ENCODE peak calls at places on chromosomes 13 and 19, in four cellular contexts. One of them, this sample, is unnamed.

GRCh38 chr19:11587302-11587972 is 9.8 kb upstream of the ZNF627 start:
- DNase-seq in body of pancreas: peak; percentile 78
- DNase-seq in aorta: peak; percentile 84
- DNase-seq in lower lobe of right lung: peak; percentile 79
- DNase-seq in this sample: peak; percentile 80

GRCh38 chr13:79387853-79388252 is 18.2 kb downstream of the RBM26 start:
- DNase-seq in body of pancreas: no peak
- DNase-seq in lower lobe of right lung: no peak
- DNase-seq in aorta: no peak
- DNase-seq in this sample: no peak

GRCh38 chr13:99007414-99007986 is 29.6 kb upstream of the DOCK9 start:
- DNase-seq in body of pancreas: no peak
- DNase-seq in lower lobe of right lung: no peak
- DNase-seq in aorta: no peak
- DNase-seq in this sample: no peak

GRCh38 chr13:74796126-74796643 is 662.0 kb upstream of the KLF12 start:
- DNase-seq in body of pancreas: no peak
- DNase-seq in lower lobe of right lung: no peak
- DNase-seq in aorta: no peak
- DNase-seq in this sample: no peak

GRCh38 chr19:10662384-10663251 is 8.5 kb downstream of the ILF3 start:
- DNase-seq in body of pancreas: no peak
- DNase-seq in aorta: no peak
- DNase-seq in lower lobe of right lung: no peak
- DNase-seq in this sample: no peak

GRCh38 chr19:9914315-9915207 is 21.8 kb downstream of the OLFM2 start:
- DNase-seq in lower lobe of right lung: peak; percentile 76
- DNase-seq in body of pancreas: peak; percentile 76
- DNase-seq in aorta: peak; percentile 86
- DNase-seq in this sample: peak; percentile 66

GRCh38 chr13:76667551-76667950 is 218.7 kb downstream of the KCTD12 start:
- DNase-seq in lower lobe of right lung: no peak
- DNase-seq in body of pancreas: no peak
- DNase-seq in aorta: no peak
- DNase-seq in this sample: peak; percentile 21

GRCh38 chr13:99086149-99086868 is 108.4 kb upstream of the DOCK9 start:
- DNase-seq in body of pancreas: peak; percentile 65
- DNase-seq in aorta: peak; percentile 68
- DNase-seq in lower lobe of right lung: peak; percentile 76
- DNase-seq in this sample: peak; percentile 53

GRCh38 chr13:36131931-36132297 is 732 bp upstream of the DCLK1 start:
- DNase-seq in body of pancreas: peak; percentile 18
- DNase-seq in aorta: peak; percentile 81
- DNase-seq in lower lobe of right lung: peak; percentile 74
- DNase-seq in this sample: peak; percentile 29

GRCh38 chr19:1469200-1469935 is 9.6 kb downstream of the C19orf25 start:
- DNase-seq in body of pancreas: no peak
- DNase-seq in aorta: no peak
- DNase-seq in lower lobe of right lung: peak; percentile 34
- DNase-seq in this sample: no peak
- H3K4me3 ChIP-seq in body of pancreas: no peak overlapping the region
- H3K4me3 ChIP-seq in aorta: no peak overlapping the region
- H3K4me3 ChIP-seq in lower lobe of right lung: peak overlapping the region; percentile 54
- H3K4me3 ChIP-seq in this sample: peak overlapping the region; percentile 27

DNA sequence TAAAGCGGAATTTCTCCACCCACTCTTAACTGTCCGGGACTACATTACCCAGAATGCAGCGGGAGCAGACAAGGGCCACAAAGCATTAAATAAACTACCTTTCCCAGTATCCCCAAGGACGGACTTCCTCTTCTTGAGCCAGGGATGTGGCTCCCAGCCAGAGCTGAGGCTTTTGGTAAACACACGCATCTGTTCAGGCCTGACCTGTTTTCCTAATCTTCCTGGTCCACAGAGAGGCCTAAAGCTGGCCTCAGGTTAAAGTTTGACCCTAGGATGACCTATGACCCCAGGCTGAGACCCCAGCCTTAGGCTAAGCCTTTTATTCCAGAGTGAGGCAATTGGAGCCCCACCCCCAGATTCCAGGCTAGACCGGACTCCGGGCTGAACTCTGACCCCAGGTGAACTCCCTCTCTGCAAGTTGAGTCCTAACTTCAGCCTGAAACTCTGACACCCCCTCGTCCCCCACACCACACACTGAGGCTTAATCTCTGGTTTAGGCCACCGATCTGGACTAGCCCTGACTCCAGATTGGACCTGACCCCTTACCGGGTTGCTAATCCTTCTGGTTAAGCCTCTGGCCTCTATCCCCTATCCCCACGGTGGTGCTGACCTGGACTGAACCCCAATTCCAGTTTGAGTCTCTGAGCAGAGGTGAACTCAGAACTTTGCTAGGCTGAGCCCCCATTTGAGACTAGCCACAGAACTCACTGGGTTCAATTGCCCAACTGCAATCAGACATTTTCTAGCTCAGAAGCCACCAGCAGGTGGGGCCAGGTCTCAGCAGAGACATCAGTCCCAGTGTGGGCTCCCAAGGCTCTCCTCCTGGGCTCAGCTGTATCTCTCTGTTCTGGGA is 719 bp upstream of the GPR108 start:
- DNase-seq in lower lobe of right lung: peak; percentile 96
- DNase-seq in body of pancreas: peak; percentile 100
- DNase-seq in aorta: peak; percentile 97
- DNase-seq in this sample: peak; percentile 98
- H3K4me3 ChIP-seq in lower lobe of right lung: peak overlapping the region; percentile 93
- H3K4me3 ChIP-seq in body of pancreas: no peak overlapping the region
- H3K4me3 ChIP-seq in aorta: no peak overlapping the region
- H3K4me3 ChIP-seq in this sample: no peak overlapping the region

GRCh38 chr19:35642312-35642711 is 767 bp downstream of the ETV2 start:
- DNase-seq in body of pancreas: no peak
- DNase-seq in aorta: no peak
- DNase-seq in lower lobe of right lung: no peak
- DNase-seq in this sample: no peak
- H3K4me3 ChIP-seq in body of pancreas: no peak overlapping the region
- H3K4me3 ChIP-seq in aorta: no peak overlapping the region
- H3K4me3 ChIP-seq in lower lobe of right lung: no peak overlapping the region
- H3K4me3 ChIP-seq in this sample: no peak overlapping the region

DNA sequence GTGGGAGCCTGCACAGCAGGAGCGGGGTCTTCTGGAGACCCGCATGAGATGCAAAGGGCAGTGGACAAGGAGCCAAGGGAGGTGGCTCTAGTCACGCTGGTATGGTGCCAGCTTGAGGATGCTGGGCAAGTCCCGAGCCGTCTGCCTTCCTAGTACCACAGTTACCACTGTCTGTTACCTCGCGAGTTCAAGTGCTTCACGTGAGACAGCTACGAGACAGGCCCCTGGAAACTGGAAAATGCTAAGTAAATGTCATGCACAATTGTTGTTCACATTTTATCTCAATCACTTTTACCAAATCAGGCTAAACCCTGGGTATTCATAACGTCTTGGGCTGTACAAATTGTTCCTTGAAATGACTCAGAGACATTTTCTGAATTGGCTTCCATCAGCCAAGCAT is 155.7 kb downstream of the TNFRSF19 start:
- DNase-seq in aorta: no peak
- DNase-seq in body of pancreas: no peak
- DNase-seq in lower lobe of right lung: no peak
- DNase-seq in this sample: no peak
- H3K4me3 ChIP-seq in aorta: no peak overlapping the region
- H3K4me3 ChIP-seq in body of pancreas: no peak overlapping the region
- H3K4me3 ChIP-seq in lower lobe of right lung: no peak overlapping the region
- H3K4me3 ChIP-seq in this sample: no peak overlapping the region

GRCh38 chr19:55166530-55167268 is at the start of gene DNAAF3:
- DNase-seq in body of pancreas: peak; percentile 98
- DNase-seq in lower lobe of right lung: peak; percentile 94
- DNase-seq in aorta: peak; percentile 94
- DNase-seq in this sample: peak; percentile 95
- H3K4me3 ChIP-seq in body of pancreas: no peak within 1 kb of the TSS
- H3K4me3 ChIP-seq in lower lobe of right lung: peak within 1 kb of the TSS; percentile 51
- H3K4me3 ChIP-seq in aorta: no peak within 1 kb of the TSS
- H3K4me3 ChIP-seq in this sample: peak within 1 kb of the TSS; percentile 43

GRCh38 chr19:44401787-44402115 is 343 bp upstream of the ZNF285 start:
- DNase-seq in lower lobe of right lung: no peak
- DNase-seq in aorta: no peak
- DNase-seq in body of pancreas: no peak
- DNase-seq in this sample: no peak
- H3K4me3 ChIP-seq in lower lobe of right lung: peak overlapping the region; percentile 62
- H3K4me3 ChIP-seq in aorta: no peak overlapping the region
- H3K4me3 ChIP-seq in body of pancreas: no peak overlapping the region
- H3K4me3 ChIP-seq in this sample: peak overlapping the region; percentile 53

GRCh38 chr19:39247701-39248664 is 673 bp downstream of the IFNL4 start:
- DNase-seq in aorta: no peak
- DNase-seq in lower lobe of right lung: no peak
- DNase-seq in body of pancreas: peak; percentile 24
- DNase-seq in this sample: no peak
- H3K4me3 ChIP-seq in aorta: no peak overlapping the region
- H3K4me3 ChIP-seq in lower lobe of right lung: peak overlapping the region; percentile 19
- H3K4me3 ChIP-seq in body of pancreas: no peak overlapping the region
- H3K4me3 ChIP-seq in this sample: no peak overlapping the region

GRCh38 chr13:110874508-110874960 is 40.3 kb downstream of the ANKRD10 start:
- DNase-seq in aorta: peak; percentile 93
- DNase-seq in lower lobe of right lung: peak; percentile 89
- DNase-seq in body of pancreas: peak; percentile 85
- DNase-seq in this sample: peak; percentile 94

GRCh38 chr13:110872034-110872767 is 42.7 kb downstream of the ANKRD10 start:
- DNase-seq in body of pancreas: no peak
- DNase-seq in lower lobe of right lung: no peak
- DNase-seq in aorta: no peak
- DNase-seq in this sample: no peak

GRCh38 chr13:110872768-110873638 is 41.9 kb downstream of the ANKRD10 start:
- DNase-seq in lower lobe of right lung: no peak
- DNase-seq in aorta: no peak
- DNase-seq in body of pancreas: no peak
- DNase-seq in this sample: no peak

GRCh38 chr13:110875243-110875642 is 39.6 kb downstream of the ANKRD10 start:
- DNase-seq in body of pancreas: no peak
- DNase-seq in lower lobe of right lung: no peak
- DNase-seq in aorta: no peak
- DNase-seq in this sample: no peak

DNA sequence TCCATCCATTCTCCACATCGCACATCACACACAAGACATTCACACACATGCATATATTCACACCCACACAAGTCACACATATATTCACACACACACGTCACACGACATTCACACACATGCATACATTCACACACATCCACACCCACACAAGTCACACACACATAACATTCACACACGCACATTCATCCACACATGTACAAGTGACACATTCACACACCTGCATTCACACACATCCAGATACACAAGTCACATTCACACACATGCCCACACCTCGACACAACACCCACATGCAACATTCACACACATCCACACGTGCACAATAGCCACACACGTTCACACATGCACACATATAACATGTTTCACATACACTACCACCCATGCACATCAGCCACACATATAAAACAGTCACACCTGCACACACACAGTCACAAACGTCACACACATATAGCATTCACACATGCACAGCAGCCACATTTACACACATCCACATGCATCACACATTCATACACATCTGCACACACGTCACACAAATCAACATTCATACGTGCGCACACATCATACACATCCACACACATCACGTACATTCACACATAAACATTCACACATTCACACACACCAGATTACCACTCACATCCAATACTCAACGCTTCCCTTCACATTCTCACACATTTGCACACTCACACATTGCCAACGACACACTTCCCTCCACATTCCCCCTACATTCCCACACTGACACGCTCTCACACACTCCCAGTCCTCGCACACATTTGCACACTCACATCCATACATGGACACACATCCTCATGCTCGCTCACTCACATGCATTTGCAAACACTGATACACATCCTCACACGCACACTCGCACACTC is 41.0 kb downstream of the ANKRD10 start:
- DNase-seq in lower lobe of right lung: no peak
- DNase-seq in body of pancreas: no peak
- DNase-seq in aorta: no peak
- DNase-seq in this sample: no peak
- H3K4me3 ChIP-seq in lower lobe of right lung: peak overlapping the region; percentile 50
- H3K4me3 ChIP-seq in body of pancreas: no peak overlapping the region
- H3K4me3 ChIP-seq in aorta: no peak overlapping the region
- H3K4me3 ChIP-seq in this sample: peak overlapping the region; percentile 28

This sample was measured in colonic mucosa.